ENCODE peak calls at places on chromosomes 11 and 22, in five cellular contexts. L is endodermal cell; P is CD8-positive, alpha-beta T cell; K is cardiac muscle cell; W is heart right ventricle. O is an unnamed sample.

GRCh38 chr11:122656073-122656630 is 630 bp downstream of the UBASH3B start:
- DNase-seq in L (no peak), P (peak; percentile 31), K (peak; percentile 63), W (peak; percentile 36), O (peak; percentile 46)

GRCh38 chr11:77617892-77618291 is 19.7 kb downstream of the CLNS1A start:
- DNase-seq in L (no peak), P (no peak), K (no peak), W (no peak), O (no peak)

GRCh38 chr22:37818397-37819099 is 4.6 kb upstream of the GALR3 start:
- DNase-seq in L (peak; percentile 90), P (peak; percentile 42), K (peak; percentile 65), W (peak; percentile 26), O (peak; percentile 66)

GRCh38 chr11:131687291-131688055 is 317.1 kb downstream of the NTM start:
- DNase-seq in L (peak; percentile 43), P (no peak), K (no peak), W (no peak), O (no peak)

GRCh38 chr11:5421811-5422210 is at the start of gene OR51Q1:
- DNase-seq in L (no peak), P (no peak), K (no peak), W (no peak), O (no peak)

GRCh38 chr11:27083782-27084181 is 43.2 kb downstream of the BBOX1 start:
- DNase-seq in L (peak; percentile 45), P (no peak), K (no peak), W (no peak), O (no peak)

GRCh38 chr11:120244476-120244875 is 4.5 kb downstream of the POU2F3 start:
- DNase-seq in L (no peak), P (no peak), K (peak; percentile 40), W (no peak), O (no peak)

GRCh38 chr11:45045692-45046471 is 95.2 kb upstream of the TP53I11 start:
- DNase-seq in L (no peak), P (no peak), K (peak; percentile 79), W (peak; percentile 59), O (peak; percentile 32)

GRCh38 chr11:57490456-57491248 is 24.9 kb downstream of the SLC43A1 start:
- DNase-seq in L (no peak), P (no peak), K (peak; percentile 24), W (no peak), O (no peak)

GRCh38 chr11:21472256-21472655 is 720.6 kb upstream of the ANO5 start:
- DNase-seq in L (no peak), P (no peak), K (no peak), W (no peak), O (no peak)

GRCh38 chr22:27108425-27109114 is 451.2 kb downstream of the MIAT start:
- DNase-seq in L (no peak), P (no peak), K (peak; percentile 60), W (no peak), O (no peak)

GRCh38 chr11:77821349-77821851 is 456 bp downstream of the AAMDC start:
- DNase-seq in L (no peak), P (no peak), K (peak; percentile 55), W (no peak), O (peak; percentile 14)

GRCh38 chr11:45248501-45249011 is 37.6 kb downstream of the SYT13 start:
- DNase-seq in L (no peak), P (no peak), K (no peak), W (no peak), O (no peak)

GRCh38 chr11:63920870-63921417 is 4.0 kb upstream of the RCOR2 start:
- DNase-seq in L (peak; percentile 92), P (no peak), K (no peak), W (peak; percentile 42), O (no peak)

GRCh38 chr11:13674799-13675509 is 6.5 kb downstream of the FAR1 start:
- DNase-seq in L (no peak), P (no peak), K (peak; percentile 55), W (no peak), O (no peak)

GRCh38 chr11:26297179-26297970 is 34.6 kb upstream of the ANO3 start:
- DNase-seq in L (peak; percentile 55), P (no peak), K (peak; percentile 85), W (no peak), O (peak; percentile 34)

GRCh38 chr11:105108247-105108646 is 31.3 kb downstream of the CARD18 start:
- DNase-seq in L (no peak), P (no peak), K (no peak), W (no peak), O (no peak)

GRCh38 chr11:75717608-75718403 is at the start of gene MOGAT2:
- DNase-seq in L (no peak), P (no peak), K (no peak), W (no peak), O (no peak)

GRCh38 chr11:117564321-117564720 is 232.7 kb downstream of the DSCAML1 start:
- DNase-seq in L (no peak), P (no peak), K (no peak), W (no peak), O (no peak)

GRCh38 chr22:37951305-37951704 is 2.1 kb downstream of the C22orf23 start:
- DNase-seq in L (no peak), P (no peak), K (no peak), W (no peak), O (no peak)

GRCh38 chr11:34358666-34359547 is 1.1 kb upstream of the ABTB2 start:
- DNase-seq in L (peak; percentile 86), P (peak; percentile 71), K (peak; percentile 87), W (peak; percentile 70), O (peak; percentile 76)

GRCh38 chr11:101180481-101180880 is 50.9 kb upstream of the PGR start:
- DNase-seq in L (no peak), P (no peak), K (no peak), W (no peak), O (no peak)

GRCh38 chr11:68142028-68142412 is 20.8 kb upstream of the CHKA start:
- DNase-seq in L (peak; percentile 40), P (peak; percentile 11), K (no peak), W (no peak), O (peak; percentile 73)

GRCh38 chr11:67269401-67270255 is 3.4 kb downstream of the GRK2 start:
- DNase-seq in L (no peak), P (no peak), K (no peak), W (no peak), O (no peak)

DNA sequence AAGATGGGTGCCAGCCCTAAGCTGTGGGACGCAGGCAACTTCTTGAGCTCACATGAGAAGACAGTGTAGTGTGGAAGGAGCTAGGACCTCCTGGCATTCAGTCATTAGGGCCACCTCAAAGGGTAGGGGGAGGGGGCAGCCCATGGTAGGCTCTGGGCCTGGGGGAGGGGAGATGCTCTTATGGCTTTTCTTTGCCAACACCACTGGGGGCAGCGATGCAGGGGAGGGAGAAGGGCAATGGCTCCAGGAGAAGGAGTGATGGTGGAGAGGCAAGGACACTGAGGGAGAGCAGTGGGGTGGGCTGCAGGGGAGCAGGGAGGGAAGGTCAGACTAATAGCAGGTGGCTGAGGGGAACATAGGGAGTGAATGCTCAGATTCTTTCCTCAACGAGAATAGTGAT is 63.3 kb upstream of the SUSD2 start:
- DNase-seq in L (peak; percentile 76), P (no peak), K (no peak), W (no peak), O (peak; percentile 15)
- TF ChIP-seq CTCF in L (peak; percentile 44), P (no peak), K (no peak), W (no peak), O (no peak)

DNA sequence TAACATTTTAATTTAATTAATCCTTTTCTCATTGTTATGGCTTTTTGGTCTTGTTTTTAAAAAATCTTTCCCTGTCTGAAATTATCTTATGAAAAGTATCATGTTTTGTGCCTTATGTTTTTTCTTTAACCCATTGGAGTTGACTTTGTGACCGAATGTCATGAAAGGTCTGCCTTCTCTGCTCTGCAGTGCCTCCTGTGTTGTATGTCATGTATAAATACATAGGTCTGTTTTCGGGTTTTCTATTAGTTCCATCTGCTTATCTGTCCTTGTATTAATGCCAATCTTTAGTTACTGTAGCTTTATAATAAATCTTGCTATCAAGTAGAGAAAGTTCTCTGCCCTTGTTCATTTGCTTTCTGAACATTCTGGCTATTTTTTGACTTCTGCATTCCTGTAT is 73.0 kb downstream of the ZBTB44 start:
- DNase-seq in L (no peak), P (no peak), K (no peak), W (no peak), O (no peak)
- TF ChIP-seq CTCF in L (peak; percentile 50), P (no peak), K (no peak), W (no peak), O (no peak)

GRCh38 chr11:1948389-1948788 is 1.3 kb downstream of the MRPL23 start:
- DNase-seq in L (no peak), P (no peak), K (no peak), W (peak; percentile 51), O (no peak)

GRCh38 chr11:1947592-1948237 is 583 bp downstream of the MRPL23 start:
- DNase-seq in L (no peak), P (no peak), K (no peak), W (no peak), O (no peak)

GRCh38 chr11:1949302-1949701 is 2.2 kb downstream of the MRPL23 start:
- DNase-seq in L (no peak), P (no peak), K (no peak), W (no peak), O (no peak)

GRCh38 chr11:1946812-1947480 is at the start of gene MRPL23:
- DNase-seq in L (no peak), P (peak; percentile 27), K (no peak), W (no peak), O (peak; percentile 22)

GRCh38 chr11:1949922-1950321 is 2.8 kb downstream of the MRPL23 start:
- DNase-seq in L (no peak), P (no peak), K (no peak), W (no peak), O (no peak)
- TF ChIP-seq CTCF in L (no peak), P (no peak), K (no peak), W (no peak), O (no peak)

GRCh38 chr22:41531736-41532477 is 12.4 kb downstream of the POLR3H start:
- DNase-seq in L (no peak), P (no peak), K (no peak), W (no peak), O (no peak)

GRCh38 chr22:41535244-41535643 is 9.0 kb downstream of the POLR3H start:
- DNase-seq in L (peak; percentile 82), P (no peak), K (no peak), W (no peak), O (no peak)

GRCh38 chr22:41534219-41534618 is 10.1 kb downstream of the POLR3H start:
- DNase-seq in L (no peak), P (no peak), K (no peak), W (no peak), O (no peak)

GRCh38 chr22:41531422-41531727 is 12.9 kb downstream of the POLR3H start:
- DNase-seq in L (no peak), P (no peak), K (no peak), W (no peak), O (no peak)

GRCh38 chr22:41532908-41533825 is 11.1 kb downstream of the POLR3H start:
- DNase-seq in L (peak; percentile 95), P (peak; percentile 50), K (peak; percentile 70), W (peak; percentile 74), O (peak; percentile 79)
- TF ChIP-seq CTCF in L (peak; percentile 88), P (peak; percentile 66), K (peak; percentile 86), W (peak; percentile 80), O (peak; percentile 78)